ENCODE peak calls at places on chromosomes 11 and 22, in seven cellular contexts. One of them, this sample, is unnamed.
A peak's percentile ranks its signal among the peaks of the same experiment; 100 is the strongest.

GRCh38 chr11:125952559-125952958 is 6.7 kb downstream of the VSIG10L2 start:
- DNase-seq in H9: no peak
- DNase-seq in IMR-90: no peak
- DNase-seq in neuronal stem cell: no peak
- DNase-seq in trophoblast cell: no peak
- DNase-seq in H1: no peak
- DNase-seq in mesendoderm: no peak
- DNase-seq in this sample: no peak

GRCh38 chr22:17820879-17821439 is 46.7 kb upstream of the BID start:
- DNase-seq in mesendoderm: no peak
- DNase-seq in H9: no peak
- DNase-seq in H1: no peak
- DNase-seq in trophoblast cell: no peak
- DNase-seq in IMR-90: no peak
- DNase-seq in neuronal stem cell: no peak
- DNase-seq in this sample: no peak

GRCh38 chr11:31873115-31873514 is 62.0 kb upstream of the PAX6 start:
- DNase-seq in trophoblast cell: no peak
- DNase-seq in H1: no peak
- DNase-seq in neuronal stem cell: no peak
- DNase-seq in IMR-90: no peak
- DNase-seq in mesendoderm: no peak
- DNase-seq in H9: no peak
- DNase-seq in this sample: no peak

GRCh38 chr11:12755510-12755909 is 81.3 kb downstream of the TEAD1 start:
- DNase-seq in trophoblast cell: no peak
- DNase-seq in neuronal stem cell: no peak
- DNase-seq in IMR-90: peak; percentile 52
- DNase-seq in mesendoderm: no peak
- DNase-seq in H1: no peak
- DNase-seq in H9: no peak
- DNase-seq in this sample: peak; percentile 48

GRCh38 chr11:30196400-30197206 is 34.2 kb upstream of the FSHB start:
- DNase-seq in H9: peak; percentile 83
- DNase-seq in H1: peak; percentile 89
- DNase-seq in mesendoderm: peak; percentile 75
- DNase-seq in trophoblast cell: peak; percentile 11
- DNase-seq in neuronal stem cell: peak; percentile 69
- DNase-seq in IMR-90: peak; percentile 37
- DNase-seq in this sample: peak; percentile 20

GRCh38 chr22:40671369-40671768 is 7.9 kb upstream of the MCHR1 start:
- DNase-seq in H9: no peak
- DNase-seq in neuronal stem cell: no peak
- DNase-seq in trophoblast cell: no peak
- DNase-seq in mesendoderm: no peak
- DNase-seq in H1: no peak
- DNase-seq in IMR-90: no peak
- DNase-seq in this sample: no peak

GRCh38 chr11:25910090-25910489 is 421.8 kb upstream of the ANO3 start:
- DNase-seq in neuronal stem cell: no peak
- DNase-seq in mesendoderm: no peak
- DNase-seq in IMR-90: no peak
- DNase-seq in trophoblast cell: no peak
- DNase-seq in H9: no peak
- DNase-seq in H1: no peak
- DNase-seq in this sample: peak; percentile 42

GRCh38 chr11:123033895-123034294 is 28.0 kb downstream of the HSPA8 start:
- DNase-seq in H9: peak; percentile 39
- DNase-seq in trophoblast cell: no peak
- DNase-seq in IMR-90: no peak
- DNase-seq in mesendoderm: no peak
- DNase-seq in H1: no peak
- DNase-seq in neuronal stem cell: no peak
- DNase-seq in this sample: no peak

GRCh38 chr11:12170984-12171383 is 60.6 kb downstream of the MICAL2 start:
- DNase-seq in mesendoderm: no peak
- DNase-seq in IMR-90: peak; percentile 49
- DNase-seq in H1: no peak
- DNase-seq in neuronal stem cell: no peak
- DNase-seq in H9: no peak
- DNase-seq in trophoblast cell: no peak
- DNase-seq in this sample: peak; percentile 77

GRCh38 chr11:15742626-15743243 is 613.6 kb downstream of the SOX6 start:
- DNase-seq in H1: no peak
- DNase-seq in neuronal stem cell: no peak
- DNase-seq in trophoblast cell: no peak
- DNase-seq in IMR-90: peak; percentile 50
- DNase-seq in mesendoderm: no peak
- DNase-seq in H9: no peak
- DNase-seq in this sample: peak; percentile 47

GRCh38 chr11:59221438-59221837 is 8.7 kb upstream of the MPEG1 start:
- DNase-seq in neuronal stem cell: no peak
- DNase-seq in H9: no peak
- DNase-seq in H1: no peak
- DNase-seq in IMR-90: peak; percentile 95
- DNase-seq in trophoblast cell: no peak
- DNase-seq in mesendoderm: no peak
- DNase-seq in this sample: no peak

GRCh38 chr11:114036156-114036811 is 23.2 kb upstream of the ZBTB16 start:
- DNase-seq in IMR-90: peak; percentile 18
- DNase-seq in H9: peak; percentile 93
- DNase-seq in trophoblast cell: peak; percentile 54
- DNase-seq in H1: peak; percentile 90
- DNase-seq in neuronal stem cell: peak; percentile 88
- DNase-seq in mesendoderm: peak; percentile 95
- DNase-seq in this sample: peak; percentile 77

GRCh38 chr11:67274768-67275605 is 8.7 kb downstream of the GRK2 start:
- DNase-seq in mesendoderm: no peak
- DNase-seq in IMR-90: no peak
- DNase-seq in H9: no peak
- DNase-seq in neuronal stem cell: no peak
- DNase-seq in trophoblast cell: no peak
- DNase-seq in H1: no peak
- DNase-seq in this sample: no peak

GRCh38 chr22:27637604-27638003 is 164.0 kb downstream of the MN1 start:
- DNase-seq in mesendoderm: no peak
- DNase-seq in IMR-90: peak; percentile 28
- DNase-seq in trophoblast cell: no peak
- DNase-seq in H9: no peak
- DNase-seq in H1: no peak
- DNase-seq in neuronal stem cell: no peak
- DNase-seq in this sample: peak; percentile 8

GRCh38 chr11:1158681-1159525 is 1.1 kb downstream of the MUC5AC start:
- DNase-seq in H1: no peak
- DNase-seq in IMR-90: no peak
- DNase-seq in trophoblast cell: no peak
- DNase-seq in mesendoderm: no peak
- DNase-seq in neuronal stem cell: no peak
- DNase-seq in H9: peak; percentile 21
- DNase-seq in this sample: no peak

GRCh38 chr11:20342347-20343279 is 20.9 kb upstream of the HTATIP2 start:
- DNase-seq in H1: peak; percentile 72
- DNase-seq in IMR-90: no peak
- DNase-seq in neuronal stem cell: peak; percentile 67
- DNase-seq in mesendoderm: peak; percentile 97
- DNase-seq in H9: peak; percentile 87
- DNase-seq in trophoblast cell: no peak
- DNase-seq in this sample: no peak

GRCh38 chr22:27613099-27614089 is 188.2 kb downstream of the MN1 start:
- DNase-seq in H9: no peak
- DNase-seq in IMR-90: no peak
- DNase-seq in neuronal stem cell: no peak
- DNase-seq in trophoblast cell: no peak
- DNase-seq in mesendoderm: no peak
- DNase-seq in H1: no peak
- DNase-seq in this sample: no peak

GRCh38 chr11:1836011-1836945 is 1.5 kb downstream of the SYT8 start:
- DNase-seq in mesendoderm: no peak
- DNase-seq in trophoblast cell: no peak
- DNase-seq in neuronal stem cell: no peak
- DNase-seq in H9: no peak
- DNase-seq in IMR-90: no peak
- DNase-seq in H1: no peak
- DNase-seq in this sample: no peak

GRCh38 chr22:43317252-43317651 is 25.9 kb downstream of the SCUBE1 start:
- DNase-seq in neuronal stem cell: no peak
- DNase-seq in trophoblast cell: peak; percentile 13
- DNase-seq in IMR-90: no peak
- DNase-seq in H1: no peak
- DNase-seq in mesendoderm: peak; percentile 71
- DNase-seq in H9: no peak
- DNase-seq in this sample: no peak

GRCh38 chr11:6622261-6623171 is 3.3 kb upstream of the TPP1 start:
- DNase-seq in neuronal stem cell: no peak
- DNase-seq in H1: no peak
- DNase-seq in mesendoderm: no peak
- DNase-seq in H9: no peak
- DNase-seq in trophoblast cell: no peak
- DNase-seq in IMR-90: no peak
- DNase-seq in this sample: no peak

GRCh38 chr11:128522943-128523518 is 64.3 kb downstream of the ETS1 start:
- DNase-seq in H9: no peak
- DNase-seq in neuronal stem cell: no peak
- DNase-seq in trophoblast cell: no peak
- DNase-seq in mesendoderm: no peak
- DNase-seq in IMR-90: no peak
- DNase-seq in H1: no peak
- DNase-seq in this sample: peak; percentile 47

DNA sequence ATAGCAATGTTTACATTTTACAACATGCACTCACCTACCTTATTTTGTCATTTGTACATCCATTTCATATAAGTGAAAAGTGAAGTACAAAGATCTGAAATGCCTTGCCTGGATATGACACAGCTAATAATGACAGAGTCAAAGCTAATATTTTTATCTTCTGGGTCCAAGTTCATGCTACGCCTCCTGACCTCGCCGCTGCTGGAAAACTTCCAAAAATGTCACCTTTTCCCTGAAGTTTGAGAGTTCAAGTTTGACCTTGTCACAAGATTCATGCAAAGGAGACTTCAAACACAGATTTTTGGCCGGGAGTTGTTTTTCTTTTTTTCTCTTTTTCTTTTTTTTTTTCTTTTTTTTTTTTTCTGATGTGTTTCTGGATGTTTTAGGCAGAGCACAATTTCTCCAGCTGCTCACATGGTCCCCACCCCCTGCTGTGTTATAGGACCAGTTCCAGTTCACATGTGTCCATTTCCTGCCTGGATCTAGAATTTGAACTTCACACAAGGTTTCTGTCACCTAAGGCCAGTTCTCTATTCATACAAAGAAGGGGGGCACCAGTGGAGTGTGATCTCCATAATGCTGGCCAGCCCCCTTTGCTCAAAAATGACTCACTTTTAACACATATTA is 546.9 kb downstream of the BUD13 start:
- DNase-seq in H9: no peak
- DNase-seq in IMR-90: no peak
- DNase-seq in neuronal stem cell: no peak
- DNase-seq in mesendoderm: no peak
- DNase-seq in trophoblast cell: no peak
- DNase-seq in H1: no peak
- DNase-seq in this sample: no peak
- H3K27ac ChIP-seq in H9: no peak overlapping the region
- H3K27ac ChIP-seq in IMR-90: no peak overlapping the region
- H3K27ac ChIP-seq in neuronal stem cell: no peak overlapping the region
- H3K27ac ChIP-seq in mesendoderm: no peak overlapping the region
- H3K27ac ChIP-seq in trophoblast cell: no peak overlapping the region
- H3K27ac ChIP-seq in H1: no peak overlapping the region
- H3K27ac ChIP-seq in this sample: no peak overlapping the region

GRCh38 chr11:130112071-130112830 is 42.6 kb downstream of the APLP2 start:
- DNase-seq in mesendoderm: no peak
- DNase-seq in IMR-90: no peak
- DNase-seq in H1: no peak
- DNase-seq in trophoblast cell: peak; percentile 50
- DNase-seq in H9: no peak
- DNase-seq in neuronal stem cell: no peak
- DNase-seq in this sample: no peak

GRCh38 chr11:130114281-130114680 is 44.6 kb downstream of the APLP2 start:
- DNase-seq in mesendoderm: no peak
- DNase-seq in H1: no peak
- DNase-seq in trophoblast cell: no peak
- DNase-seq in IMR-90: no peak
- DNase-seq in H9: no peak
- DNase-seq in neuronal stem cell: no peak
- DNase-seq in this sample: no peak

GRCh38 chr11:130115218-130115617 is 44.4 kb upstream of the ST14 start:
- DNase-seq in H1: no peak
- DNase-seq in mesendoderm: no peak
- DNase-seq in neuronal stem cell: no peak
- DNase-seq in trophoblast cell: no peak
- DNase-seq in H9: no peak
- DNase-seq in IMR-90: peak; percentile 41
- DNase-seq in this sample: no peak

GRCh38 chr11:130118165-130118564 is 41.4 kb upstream of the ST14 start:
- DNase-seq in IMR-90: no peak
- DNase-seq in mesendoderm: no peak
- DNase-seq in neuronal stem cell: no peak
- DNase-seq in trophoblast cell: no peak
- DNase-seq in H1: no peak
- DNase-seq in H9: no peak
- DNase-seq in this sample: no peak

GRCh38 chr11:130114726-130115125 is 44.9 kb upstream of the ST14 start:
- DNase-seq in H1: no peak
- DNase-seq in trophoblast cell: no peak
- DNase-seq in neuronal stem cell: no peak
- DNase-seq in H9: no peak
- DNase-seq in IMR-90: no peak
- DNase-seq in mesendoderm: no peak
- DNase-seq in this sample: no peak
- H3K23ac ChIP-seq in H1: no peak overlapping the region
- H3K23ac ChIP-seq in trophoblast cell: no peak overlapping the region
- H3K23ac ChIP-seq in neuronal stem cell: no peak overlapping the region
- H3K23ac ChIP-seq in H9: no peak overlapping the region
- H3K23ac ChIP-seq in IMR-90: no peak overlapping the region
- H3K23ac ChIP-seq in mesendoderm: no peak overlapping the region
- H3K23ac ChIP-seq in this sample: no peak overlapping the region

GRCh38 chr11:65386307-65387081 is at the start of gene FRMD8:
- DNase-seq in mesendoderm: peak; percentile 67
- DNase-seq in neuronal stem cell: peak; percentile 77
- DNase-seq in H9: peak; percentile 70
- DNase-seq in H1: peak; percentile 90
- DNase-seq in trophoblast cell: peak; percentile 89
- DNase-seq in IMR-90: peak; percentile 71
- DNase-seq in this sample: peak; percentile 87
- H3K27ac ChIP-seq in mesendoderm: no peak within 1 kb of the TSS
- H3K27ac ChIP-seq in neuronal stem cell: no peak within 1 kb of the TSS
- H3K27ac ChIP-seq in H9: no peak within 1 kb of the TSS
- H3K27ac ChIP-seq in H1: no peak within 1 kb of the TSS
- H3K27ac ChIP-seq in trophoblast cell: peak within 1 kb of the TSS; percentile 36
- H3K27ac ChIP-seq in IMR-90: peak within 1 kb of the TSS; percentile 95
- H3K27ac ChIP-seq in this sample: peak within 1 kb of the TSS; percentile 42

DNA sequence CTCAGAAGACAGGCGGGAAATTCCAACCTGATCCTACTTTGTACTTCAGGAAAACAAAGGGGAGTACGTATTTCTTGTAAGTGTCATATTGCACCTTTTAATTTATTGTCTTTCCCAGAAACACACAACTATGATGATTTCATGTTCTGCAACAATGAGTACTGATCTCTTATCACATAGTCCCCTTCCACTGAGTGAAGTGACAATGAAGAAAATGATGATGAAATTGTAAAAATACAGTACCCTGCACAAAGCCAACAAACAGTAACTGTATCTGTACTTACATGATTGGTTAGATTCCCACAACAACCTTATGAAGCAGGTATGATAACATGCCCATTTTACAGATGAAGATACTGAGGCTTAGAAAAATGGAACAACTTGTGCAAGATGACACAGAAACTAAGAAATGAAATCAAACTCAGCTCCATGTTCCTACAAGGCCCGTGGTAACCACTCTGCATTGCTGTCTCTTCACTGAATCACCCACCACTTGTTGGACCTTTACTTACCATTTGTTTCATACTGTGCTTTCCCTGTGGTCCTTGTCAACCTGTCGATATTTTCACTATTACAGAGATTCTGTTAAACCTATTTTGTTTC is 37.5 kb downstream of the SLC1A2 start:
- DNase-seq in neuronal stem cell: no peak
- DNase-seq in H1: no peak
- DNase-seq in IMR-90: no peak
- DNase-seq in trophoblast cell: no peak
- DNase-seq in H9: no peak
- DNase-seq in mesendoderm: no peak
- DNase-seq in this sample: no peak
- H3K23ac ChIP-seq in neuronal stem cell: no peak overlapping the region
- H3K23ac ChIP-seq in H1: no peak overlapping the region
- H3K23ac ChIP-seq in IMR-90: no peak overlapping the region
- H3K23ac ChIP-seq in trophoblast cell: no peak overlapping the region
- H3K23ac ChIP-seq in H9: no peak overlapping the region
- H3K23ac ChIP-seq in mesendoderm: no peak overlapping the region
- H3K23ac ChIP-seq in this sample: no peak overlapping the region